ENCODE peak calls at places on chromosomes 13 and 19, in five cellular contexts. F, B, G, Z and S are unnamed samples.
A peak's percentile ranks its signal among the peaks of the same experiment; 100 is the strongest.

GRCh38 chr13:63190742-63191141 is 1775.1 kb upstream of the PCDH20 start:
- DNase-seq in F (peak; percentile 19), G (peak; percentile 55), Z (no peak), B (peak; percentile 26), S (no peak)

GRCh38 chr19:41299755-41300089 is 10.2 kb upstream of the CCDC97 start:
- DNase-seq in Z (peak; percentile 87), F (peak; percentile 14), B (no peak), G (no peak), S (peak; percentile 32)

GRCh38 chr19:11378319-11379189 is 4.1 kb downstream of the SWSAP1 start:
- DNase-seq in G (peak; percentile 72), F (peak; percentile 87), Z (no peak), B (no peak), S (no peak)

GRCh38 chr19:28619842-28620429 is 593.0 kb downstream of the UQCRFS1 start:
- DNase-seq in Z (no peak), B (no peak), G (no peak), F (no peak), S (no peak)

GRCh38 chr19:48770223-48770622 is 14.9 kb downstream of the FGF21 start:
- DNase-seq in G (no peak), B (no peak), Z (no peak), F (peak; percentile 73), S (no peak)

GRCh38 chr13:99972190-99972731 is 694 bp upstream of the ZIC5 start:
- DNase-seq in Z (no peak), B (no peak), F (no peak), G (peak; percentile 20), S (no peak)

GRCh38 chr19:912181-913079 is 589 bp downstream of the R3HDM4 start:
- DNase-seq in B (no peak), F (peak; percentile 24), Z (no peak), G (no peak), S (no peak)

GRCh38 chr13:101341464-101341863 is 74.8 kb downstream of the NALCN start:
- DNase-seq in G (no peak), Z (no peak), B (peak; percentile 34), F (no peak), S (no peak)

GRCh38 chr13:96214804-96215445 is 125.0 kb downstream of the HS6ST3 start:
- DNase-seq in Z (no peak), G (peak; percentile 11), B (no peak), F (no peak), S (no peak)

GRCh38 chr13:96218475-96218874 is 128.6 kb downstream of the HS6ST3 start:
- DNase-seq in B (no peak), Z (no peak), F (no peak), G (no peak), S (no peak)

DNA sequence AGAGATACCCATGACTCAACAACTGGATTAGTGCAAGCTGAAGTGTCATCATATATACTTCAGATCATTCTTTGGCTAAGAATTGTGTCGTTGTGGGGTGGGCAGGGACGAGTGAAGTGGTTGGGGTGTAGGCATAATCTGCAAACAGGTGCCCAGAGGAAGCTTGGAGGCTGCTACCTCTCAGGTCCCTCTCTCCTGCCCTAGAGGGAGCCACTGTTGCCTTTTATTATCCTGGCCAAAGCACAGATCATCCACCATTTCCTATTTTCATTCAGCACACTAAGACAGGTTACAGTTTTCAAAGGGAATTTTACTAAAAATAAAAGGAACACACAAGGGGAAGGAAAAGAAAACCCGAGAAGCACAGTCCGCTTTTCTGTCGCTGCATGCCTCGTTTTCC is 126.6 kb downstream of the HS6ST3 start:
- DNase-seq in G (no peak), Z (no peak), B (no peak), F (no peak), S (no peak)
- H3K4me3 ChIP-seq in G (no peak overlapping the region), Z (no peak overlapping the region), B (no peak overlapping the region), F (no peak overlapping the region), S (no peak overlapping the region)

GRCh38 chr19:8696993-8697392 is 1.6 kb downstream of the ACTL9 start:
- DNase-seq in Z (no peak), F (no peak), G (no peak), B (no peak), S (no peak)

GRCh38 chr19:8699908-8700307 is 1.3 kb upstream of the ACTL9 start:
- DNase-seq in G (no peak), Z (no peak), F (no peak), B (no peak), S (no peak)

GRCh38 chr19:8698433-8699063 is at the start of gene ACTL9:
- DNase-seq in B (no peak), Z (no peak), G (no peak), F (no peak), S (no peak)

GRCh38 chr19:8695911-8696310 is 2.7 kb downstream of the ACTL9 start:
- DNase-seq in Z (no peak), B (no peak), F (no peak), G (no peak), S (no peak)

GRCh38 chr19:8697671-8698432 is 743 bp downstream of the ACTL9 start:
- DNase-seq in F (no peak), B (no peak), G (no peak), Z (no peak), S (no peak)
- TF ChIP-seq CTCF in F (no peak), B (no peak), G (peak; percentile 12), Z (no peak), S (no peak)

GRCh38 chr13:50119593-50119992 is 104.3 kb downstream of the KCNRG start:
- DNase-seq in F (no peak), G (no peak), B (no peak), Z (no peak), S (no peak)

GRCh38 chr13:50116430-50116973 is 101.3 kb downstream of the KCNRG start:
- DNase-seq in G (no peak), B (no peak), F (peak; percentile 25), Z (no peak), S (no peak)

GRCh38 chr13:50115695-50116094 is 100.5 kb downstream of the KCNRG start:
- DNase-seq in Z (no peak), B (no peak), G (no peak), F (no peak), S (no peak)
- H3K4me3 ChIP-seq in Z (no peak overlapping the region), B (no peak overlapping the region), G (no peak overlapping the region), F (no peak overlapping the region), S (no peak overlapping the region)

GRCh38 chr19:5686647-5687359 is 3.3 kb upstream of the RPL36 start:
- DNase-seq in F (peak; percentile 94), G (peak; percentile 93), B (peak; percentile 47), Z (peak; percentile 98), S (peak; percentile 73)
- TF ChIP-seq CTCF in F (peak; percentile 81), G (peak; percentile 62), B (peak; percentile 98), Z (peak; percentile 80), S (peak; percentile 80)

DNA sequence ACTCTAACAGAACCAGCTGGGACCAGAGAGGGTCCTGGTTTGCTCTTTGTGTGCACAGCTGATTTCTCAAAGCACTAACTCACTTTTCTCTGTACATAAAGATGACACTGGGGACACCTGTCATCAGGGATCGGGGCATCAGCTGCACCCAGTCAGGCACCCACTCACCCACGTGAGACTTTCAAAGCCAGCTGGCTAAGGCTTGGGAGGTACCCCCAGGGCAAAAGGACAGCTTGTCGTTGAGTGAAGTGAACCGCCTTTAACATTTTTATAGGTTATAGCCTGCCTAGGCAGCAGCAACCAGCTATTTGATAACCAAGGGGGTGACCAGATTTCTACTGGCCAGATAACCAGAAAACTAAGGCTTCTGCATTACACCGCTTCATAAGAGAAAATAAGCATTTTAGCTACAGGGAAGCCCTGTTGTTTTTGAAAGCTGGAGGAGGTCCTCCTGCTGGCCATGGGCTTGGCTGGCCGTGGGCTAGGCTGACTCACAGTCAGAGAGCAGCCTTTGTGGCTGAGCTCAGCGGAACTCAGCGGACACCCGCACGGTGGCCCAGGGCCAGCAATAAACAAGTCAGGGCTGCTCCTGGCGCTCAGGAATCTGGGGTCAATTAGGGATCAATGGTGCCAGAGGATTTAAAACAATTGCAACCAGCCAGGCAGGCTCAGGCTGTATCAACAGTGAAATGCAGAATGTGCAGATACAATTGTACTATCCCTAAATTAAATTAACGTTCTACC is 57.1 kb downstream of the ALOX5AP start:
- DNase-seq in Z (peak; percentile 89), G (peak; percentile 36), B (peak; percentile 72), F (peak; percentile 95), S (peak; percentile 83)
- H3K4me3 ChIP-seq in Z (no peak overlapping the region), G (no peak overlapping the region), B (no peak overlapping the region), F (no peak overlapping the region), S (peak overlapping the region; percentile 18)